ENCODE peak calls at places on chromosomes 16 and 17, in ten cellular contexts. A, R, L, M, T, F, E, Y, Q and O are unnamed samples.
A peak's percentile ranks its signal among the peaks of the same experiment; 100 is the strongest.

GRCh38 chr17:1673041-1673790 is 11.5 kb downstream of the PRPF8 start:
- DNase-seq in E (no peak), Y (peak; percentile 23), L (no peak), M (no peak), A (no peak), T (no peak), F (no peak), R (no peak), Q (no peak), O (no peak)

GRCh38 chr16:7624871-7625766 is 292.5 kb downstream of the RBFOX1 start:
- DNase-seq in L (no peak), E (no peak), Q (no peak), Y (no peak), T (no peak), M (no peak), A (no peak), R (no peak), F (peak; percentile 55), O (no peak)

GRCh38 chr16:31874354-31875111 is 926 bp downstream of the ZNF267 start:
- DNase-seq in Y (peak; percentile 36), E (no peak), Q (peak; percentile 43), L (no peak), A (peak; percentile 31), T (peak; percentile 73), R (no peak), M (no peak), F (no peak), O (peak; percentile 83)

GRCh38 chr17:47324224-47325020 is 667 bp downstream of the EFCAB13 start:
- DNase-seq in Y (peak; percentile 36), F (peak; percentile 8), L (peak; percentile 66), E (peak; percentile 40), A (peak; percentile 62), Q (peak; percentile 53), R (peak; percentile 65), M (peak; percentile 20), T (no peak), O (peak; percentile 73)

GRCh38 chr16:53435066-53435688 is 906 bp downstream of the RBL2 start:
- DNase-seq in F (peak; percentile 85), T (peak; percentile 83), E (peak; percentile 71), Y (peak; percentile 62), M (peak; percentile 47), Q (peak; percentile 85), A (peak; percentile 78), L (peak; percentile 86), R (peak; percentile 88), O (peak; percentile 78)

GRCh38 chr17:11996722-11997146 is 541 bp downstream of the ZNF18 start:
- DNase-seq in Y (no peak), R (peak; percentile 42), T (peak; percentile 54), L (no peak), F (peak; percentile 43), M (peak; percentile 19), E (no peak), Q (peak; percentile 59), A (peak; percentile 78), O (peak; percentile 58)

GRCh38 chr17:7445011-7445927 is at the start of gene CHRNB1:
- DNase-seq in R (peak; percentile 85), Y (no peak), E (no peak), F (peak; percentile 80), Q (peak; percentile 71), A (peak; percentile 81), M (no peak), T (no peak), L (peak; percentile 95), O (peak; percentile 77)

GRCh38 chr17:1294157-1294717 is 14.8 kb downstream of the TRARG1 start:
- DNase-seq in L (no peak), M (peak; percentile 78), A (no peak), F (no peak), Q (no peak), Y (peak; percentile 82), E (peak; percentile 83), T (no peak), R (no peak), O (no peak)

GRCh38 chr17:28467456-28468025 is 5.9 kb upstream of the SLC13A2 start:
- DNase-seq in L (no peak), A (no peak), Y (no peak), T (peak; percentile 86), F (no peak), M (no peak), E (no peak), R (no peak), Q (no peak), O (no peak)

GRCh38 chr16:28623172-28623711 is 13.4 kb upstream of the SULT1A1 start:
- DNase-seq in Q (no peak), T (peak; percentile 39), M (peak; percentile 46), F (peak; percentile 33), Y (peak; percentile 35), A (no peak), L (peak; percentile 73), E (peak; percentile 23), R (peak; percentile 69), O (no peak)

GRCh38 chr16:54587176-54587515 is 300.6 kb upstream of the IRX3 start:
- DNase-seq in T (no peak), L (no peak), Q (no peak), F (no peak), M (no peak), A (no peak), Y (no peak), R (no peak), E (no peak), O (no peak)

GRCh38 chr16:88785106-88785924 is at the start of gene PIEZO1:
- DNase-seq in R (no peak), Y (peak; percentile 69), E (peak; percentile 85), M (peak; percentile 79), F (no peak), T (peak; percentile 47), Q (peak; percentile 62), A (peak; percentile 32), L (peak; percentile 83), O (peak; percentile 74)

GRCh38 chr16:3094289-3095027 is 4.6 kb downstream of the ZSCAN10 start:
- DNase-seq in T (peak; percentile 37), A (no peak), R (no peak), L (no peak), F (no peak), Y (no peak), M (no peak), E (no peak), Q (no peak), O (no peak)

GRCh38 chr16:53282975-53283946 is 151.0 kb upstream of the RBL2 start:
- DNase-seq in Q (peak; percentile 58), L (no peak), M (no peak), F (peak; percentile 43), A (peak; percentile 46), Y (no peak), E (no peak), R (no peak), T (peak; percentile 38), O (no peak)

GRCh38 chr16:50547944-50548658 is at the start of gene NKD1:
- DNase-seq in Q (peak; percentile 37), F (peak; percentile 80), T (peak; percentile 41), L (peak; percentile 81), Y (peak; percentile 64), R (peak; percentile 63), A (peak; percentile 3), E (peak; percentile 67), M (peak; percentile 56), O (no peak)

GRCh38 chr17:32275060-32276042 is 9.7 kb downstream of the RHBDL3 start:
- DNase-seq in E (no peak), F (no peak), Y (no peak), R (no peak), T (peak; percentile 71), Q (peak; percentile 89), A (peak; percentile 13), M (no peak), L (no peak), O (peak; percentile 96)

GRCh38 chr17:63293310-63293709 is 152.8 kb downstream of the CYB561 start:
- DNase-seq in Q (no peak), L (no peak), F (no peak), E (no peak), M (no peak), R (no peak), Y (no peak), T (peak; percentile 57), A (no peak), O (no peak)

GRCh38 chr16:30472328-30472942 is at the start of gene ITGAL:
- DNase-seq in L (peak; percentile 86), T (no peak), Q (no peak), M (peak; percentile 71), A (no peak), Y (peak; percentile 83), E (peak; percentile 77), R (peak; percentile 42), F (peak; percentile 31), O (peak; percentile 89)

GRCh38 chr17:82830249-82830661 is 9.6 kb downstream of the ZNF750 start:
- DNase-seq in F (no peak), A (no peak), T (no peak), L (no peak), Y (no peak), E (no peak), M (no peak), R (no peak), Q (no peak), O (no peak)

GRCh38 chr16:54931757-54932660 is 1.3 kb downstream of the IRX5 start:
- DNase-seq in F (no peak), A (no peak), Q (no peak), R (no peak), M (no peak), L (no peak), T (peak; percentile 49), Y (no peak), E (no peak), O (no peak)

GRCh38 chr17:77527394-77527793 is 386.6 kb downstream of the SEC14L1 start:
- DNase-seq in F (no peak), E (no peak), T (no peak), R (no peak), A (no peak), M (no peak), Q (no peak), Y (no peak), L (no peak), O (no peak)

GRCh38 chr17:19753049-19753444 is 4.9 kb upstream of the ALDH3A1 start:
- DNase-seq in F (peak; percentile 62), M (no peak), L (peak; percentile 93), E (no peak), Y (no peak), R (no peak), Q (peak; percentile 98), T (peak; percentile 96), A (peak; percentile 95), O (peak; percentile 88)

GRCh38 chr17:9905902-9906301 is 831 bp upstream of the RCVRN start:
- DNase-seq in Q (peak; percentile 72), Y (no peak), F (no peak), R (no peak), L (no peak), T (no peak), E (no peak), A (no peak), M (no peak), O (peak; percentile 43)

GRCh38 chr16:12573730-12574383 is 229.8 kb downstream of the CPPED1 start:
- DNase-seq in F (peak; percentile 52), L (peak; percentile 80), A (peak; percentile 22), R (peak; percentile 35), Y (no peak), M (peak; percentile 36), E (peak; percentile 19), T (peak; percentile 38), Q (peak; percentile 73), O (no peak)

GRCh38 chr16:84925092-84925772 is 86.1 kb downstream of the ZDHHC7 start:
- DNase-seq in T (no peak), M (peak; percentile 54), R (peak; percentile 61), Y (peak; percentile 25), Q (peak; percentile 60), E (peak; percentile 54), F (no peak), A (peak; percentile 7), L (peak; percentile 70), O (no peak)

GRCh38 chr17:65278050-65278819 is 141.1 kb downstream of the RGS9 start:
- DNase-seq in M (peak; percentile 1), R (no peak), Q (peak; percentile 87), F (no peak), Y (no peak), L (no peak), E (no peak), T (peak; percentile 17), A (no peak), O (no peak)

GRCh38 chr16:4200000-4200780 is 41.7 kb downstream of the SRL start:
- DNase-seq in A (peak; percentile 7), T (peak; percentile 51), M (peak; percentile 5), Q (peak; percentile 74), E (no peak), Y (no peak), F (peak; percentile 17), R (peak; percentile 61), L (peak; percentile 74), O (no peak)

GRCh38 chr16:85360323-85361277 is 248.3 kb upstream of the CIBAR2 start:
- DNase-seq in A (no peak), F (no peak), E (no peak), Q (no peak), T (peak; percentile 78), Y (no peak), M (no peak), R (peak; percentile 73), L (peak; percentile 76), O (no peak)